ENCODE peak calls at places on chromosomes 7 and 10, in five cellular contexts. One of them, this sample, is unnamed. For H3K4me1, the result is how much of the 10 kb centered on the place peaks cover.

GRCh38 chr7:107025449-107026103 is 18.9 kb upstream of the PRKAR2B start:
- DNase-seq in colonic mucosa: no peak
- DNase-seq in CD8-positive, alpha-beta T cell: no peak
- DNase-seq in HCT116: no peak
- DNase-seq in transverse colon: no peak
- DNase-seq in this sample: peak

GRCh38 chr10:31630866-31631567 is 297.6 kb downstream of the ARHGAP12 start:
- DNase-seq in colonic mucosa: no peak
- DNase-seq in CD8-positive, alpha-beta T cell: no peak
- DNase-seq in HCT116: no peak
- DNase-seq in transverse colon: no peak
- DNase-seq in this sample: no peak

GRCh38 chr7:98423043-98423442 is 22.2 kb upstream of the BAIAP2L1 start:
- DNase-seq in colonic mucosa: no peak
- DNase-seq in CD8-positive, alpha-beta T cell: no peak
- DNase-seq in HCT116: peak
- DNase-seq in transverse colon: no peak
- DNase-seq in this sample: no peak

GRCh38 chr10:7417103-7417623 is 6.3 kb upstream of the SFMBT2 start:
- DNase-seq in colonic mucosa: no peak
- DNase-seq in CD8-positive, alpha-beta T cell: no peak
- DNase-seq in HCT116: peak
- DNase-seq in transverse colon: no peak
- DNase-seq in this sample: peak

GRCh38 chr10:22105270-22105669 is 101.7 kb upstream of the DNAJC1 start:
- DNase-seq in colonic mucosa: no peak
- DNase-seq in CD8-positive, alpha-beta T cell: no peak
- DNase-seq in HCT116: no peak
- DNase-seq in transverse colon: no peak
- DNase-seq in this sample: no peak

GRCh38 chr10:17276756-17277424 is 48.8 kb downstream of the VIM start:
- DNase-seq in colonic mucosa: no peak
- DNase-seq in CD8-positive, alpha-beta T cell: no peak
- DNase-seq in HCT116: no peak
- DNase-seq in transverse colon: no peak
- DNase-seq in this sample: no peak

GRCh38 chr7:108634535-108634934 is 64.9 kb downstream of the DNAJB9 start:
- DNase-seq in colonic mucosa: no peak
- DNase-seq in CD8-positive, alpha-beta T cell: no peak
- DNase-seq in HCT116: no peak
- DNase-seq in transverse colon: no peak
- DNase-seq in this sample: no peak

GRCh38 chr10:1540144-1540543 is 197.2 kb downstream of the ADARB2 start:
- DNase-seq in colonic mucosa: no peak
- DNase-seq in CD8-positive, alpha-beta T cell: no peak
- DNase-seq in HCT116: no peak
- DNase-seq in transverse colon: peak
- DNase-seq in this sample: no peak

GRCh38 chr7:7641129-7641663 is 644 bp downstream of the UMAD1 start:
- DNase-seq in colonic mucosa: peak
- DNase-seq in CD8-positive, alpha-beta T cell: peak
- DNase-seq in HCT116: peak
- DNase-seq in transverse colon: peak
- DNase-seq in this sample: no peak

GRCh38 chr10:777913-778479 is 88.5 kb upstream of the DIP2C start:
- DNase-seq in colonic mucosa: no peak
- DNase-seq in CD8-positive, alpha-beta T cell: no peak
- DNase-seq in HCT116: no peak
- DNase-seq in transverse colon: no peak
- DNase-seq in this sample: no peak

GRCh38 chr7:77458786-77459185 is 42.6 kb upstream of the GSAP start:
- DNase-seq in colonic mucosa: no peak
- DNase-seq in CD8-positive, alpha-beta T cell: no peak
- DNase-seq in HCT116: no peak
- DNase-seq in transverse colon: no peak
- DNase-seq in this sample: no peak
- H3K4me1 ChIP-seq in colonic mucosa: under half
- H3K4me1 ChIP-seq in CD8-positive, alpha-beta T cell: under half
- H3K4me1 ChIP-seq in HCT116: under half
- H3K4me1 ChIP-seq in transverse colon: under half
- H3K4me1 ChIP-seq in this sample: under half

DNA sequence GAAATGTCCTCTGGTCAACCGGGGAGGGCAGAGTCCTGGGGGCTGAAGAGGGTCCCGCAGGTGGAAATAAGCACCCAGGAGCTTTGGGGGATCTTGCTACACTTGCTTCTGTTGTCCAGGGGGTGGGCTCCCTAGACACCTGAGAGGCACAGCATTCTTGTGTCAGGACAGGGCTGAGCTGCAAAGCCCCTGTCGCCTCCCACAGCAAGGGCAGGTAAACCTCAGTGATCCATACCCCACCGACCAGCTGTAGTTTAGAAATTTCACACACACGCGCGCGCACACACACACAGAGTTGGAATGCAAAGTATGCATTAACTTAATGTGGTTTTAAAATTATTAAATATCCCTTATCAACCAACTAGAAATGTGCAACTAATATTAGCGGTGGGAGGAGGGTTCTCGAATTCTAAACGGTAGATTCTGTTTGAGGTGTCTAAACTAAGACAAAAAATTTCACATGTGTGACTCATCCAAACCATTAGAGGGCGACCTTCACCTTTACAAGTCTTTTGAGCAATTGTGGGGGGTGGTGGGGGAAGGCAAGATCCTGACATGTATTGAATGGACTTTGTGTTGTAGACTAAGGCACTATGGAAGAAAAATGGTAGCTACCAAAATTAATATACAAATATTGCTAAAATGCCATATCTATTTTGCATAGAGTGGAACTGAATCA is 34.3 kb upstream of the PTF1A start:
- DNase-seq in colonic mucosa: no peak
- DNase-seq in CD8-positive, alpha-beta T cell: no peak
- DNase-seq in HCT116: peak
- DNase-seq in transverse colon: no peak
- DNase-seq in this sample: peak
- TF ChIP-seq CTCF in colonic mucosa: no peak
- TF ChIP-seq CTCF in CD8-positive, alpha-beta T cell: no peak
- TF ChIP-seq CTCF in HCT116: no peak
- TF ChIP-seq CTCF in transverse colon: no peak
- TF ChIP-seq CTCF in this sample: no peak

GRCh38 chr10:35451103-35452016 is 115.1 kb downstream of the CCNY start:
- DNase-seq in colonic mucosa: no peak
- DNase-seq in CD8-positive, alpha-beta T cell: no peak
- DNase-seq in HCT116: no peak
- DNase-seq in transverse colon: no peak
- DNase-seq in this sample: peak
- H3K4me1 ChIP-seq in colonic mucosa: under half
- H3K4me1 ChIP-seq in CD8-positive, alpha-beta T cell: half or more
- H3K4me1 ChIP-seq in HCT116: under half
- H3K4me1 ChIP-seq in transverse colon: half or more
- H3K4me1 ChIP-seq in this sample: under half

GRCh38 chr10:131242007-131242406 is 69.5 kb downstream of the TCERG1L start:
- DNase-seq in colonic mucosa: no peak
- DNase-seq in CD8-positive, alpha-beta T cell: no peak
- DNase-seq in HCT116: peak
- DNase-seq in transverse colon: no peak
- DNase-seq in this sample: no peak
- TF ChIP-seq CTCF in colonic mucosa: no peak
- TF ChIP-seq CTCF in CD8-positive, alpha-beta T cell: no peak
- TF ChIP-seq CTCF in HCT116: no peak
- TF ChIP-seq CTCF in transverse colon: no peak
- TF ChIP-seq CTCF in this sample: no peak

GRCh38 chr10:110824660-110825059 is 47.1 kb upstream of the PDCD4 start:
- DNase-seq in colonic mucosa: peak
- DNase-seq in CD8-positive, alpha-beta T cell: no peak
- DNase-seq in HCT116: no peak
- DNase-seq in transverse colon: no peak
- DNase-seq in this sample: no peak
- H3K4me1 ChIP-seq in colonic mucosa: under half
- H3K4me1 ChIP-seq in CD8-positive, alpha-beta T cell: under half
- H3K4me1 ChIP-seq in HCT116: under half
- H3K4me1 ChIP-seq in transverse colon: half or more
- H3K4me1 ChIP-seq in this sample: half or more

DNA sequence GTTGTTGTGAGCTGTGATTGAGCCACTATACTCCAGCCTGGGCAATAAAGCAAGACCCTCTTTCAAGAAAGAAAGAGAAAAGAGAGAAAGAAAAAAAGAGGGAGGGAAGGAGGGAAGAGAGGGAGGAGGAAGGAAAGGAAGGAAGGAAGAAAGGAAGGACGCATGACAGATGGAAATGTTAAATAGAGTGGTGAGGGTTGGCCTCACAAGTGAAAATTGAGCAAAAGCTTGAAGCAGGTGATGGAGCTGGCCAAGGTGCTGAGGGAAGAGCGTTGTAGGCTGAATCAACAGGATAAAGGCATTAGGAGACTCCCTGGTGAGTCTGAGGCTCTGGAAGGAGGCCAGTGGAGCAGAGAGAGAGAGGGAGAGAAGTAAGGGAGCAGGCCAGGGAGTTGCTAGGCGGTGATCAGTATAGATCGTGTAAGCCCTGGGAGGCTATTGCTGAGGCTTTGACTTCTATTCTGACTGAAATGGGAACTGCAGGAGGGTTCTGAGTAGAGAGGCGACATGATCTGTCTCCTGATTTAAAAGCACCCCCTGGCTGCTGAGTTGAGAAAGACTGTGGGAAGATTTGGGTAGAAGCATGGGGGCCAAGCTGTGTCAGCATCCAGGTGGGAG is 26.5 kb upstream of the TMEM248 start:
- DNase-seq in colonic mucosa: no peak
- DNase-seq in CD8-positive, alpha-beta T cell: no peak
- DNase-seq in HCT116: no peak
- DNase-seq in transverse colon: no peak
- DNase-seq in this sample: peak
- TF ChIP-seq CTCF in colonic mucosa: no peak
- TF ChIP-seq CTCF in CD8-positive, alpha-beta T cell: no peak
- TF ChIP-seq CTCF in HCT116: peak
- TF ChIP-seq CTCF in transverse colon: no peak
- TF ChIP-seq CTCF in this sample: no peak

DNA sequence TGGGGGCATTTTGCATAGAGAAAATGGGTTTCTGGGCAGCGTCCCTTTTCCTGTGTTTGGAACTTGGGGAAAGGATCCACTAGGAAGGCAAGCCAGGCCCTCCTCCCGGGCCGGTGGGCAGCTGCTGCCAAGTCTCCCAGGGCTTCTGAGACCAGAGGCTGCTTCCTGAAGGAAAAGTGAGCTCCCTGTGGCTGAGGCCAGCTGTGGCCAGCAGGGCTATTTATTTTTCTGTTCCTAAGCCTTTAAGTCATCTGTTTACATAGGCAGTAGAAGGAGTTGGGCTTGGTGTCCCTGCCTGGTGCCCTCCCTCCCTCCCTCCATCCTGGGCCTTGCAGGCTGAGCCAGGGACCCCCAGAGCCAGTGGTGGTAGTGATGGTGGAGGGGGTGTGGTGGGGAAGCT is 70.5 kb upstream of the COL13A1 start:
- DNase-seq in colonic mucosa: peak
- DNase-seq in CD8-positive, alpha-beta T cell: no peak
- DNase-seq in HCT116: no peak
- DNase-seq in transverse colon: no peak
- DNase-seq in this sample: peak
- H3K4me1 ChIP-seq in colonic mucosa: under half
- H3K4me1 ChIP-seq in CD8-positive, alpha-beta T cell: under half
- H3K4me1 ChIP-seq in HCT116: under half
- H3K4me1 ChIP-seq in transverse colon: under half
- H3K4me1 ChIP-seq in this sample: under half

DNA sequence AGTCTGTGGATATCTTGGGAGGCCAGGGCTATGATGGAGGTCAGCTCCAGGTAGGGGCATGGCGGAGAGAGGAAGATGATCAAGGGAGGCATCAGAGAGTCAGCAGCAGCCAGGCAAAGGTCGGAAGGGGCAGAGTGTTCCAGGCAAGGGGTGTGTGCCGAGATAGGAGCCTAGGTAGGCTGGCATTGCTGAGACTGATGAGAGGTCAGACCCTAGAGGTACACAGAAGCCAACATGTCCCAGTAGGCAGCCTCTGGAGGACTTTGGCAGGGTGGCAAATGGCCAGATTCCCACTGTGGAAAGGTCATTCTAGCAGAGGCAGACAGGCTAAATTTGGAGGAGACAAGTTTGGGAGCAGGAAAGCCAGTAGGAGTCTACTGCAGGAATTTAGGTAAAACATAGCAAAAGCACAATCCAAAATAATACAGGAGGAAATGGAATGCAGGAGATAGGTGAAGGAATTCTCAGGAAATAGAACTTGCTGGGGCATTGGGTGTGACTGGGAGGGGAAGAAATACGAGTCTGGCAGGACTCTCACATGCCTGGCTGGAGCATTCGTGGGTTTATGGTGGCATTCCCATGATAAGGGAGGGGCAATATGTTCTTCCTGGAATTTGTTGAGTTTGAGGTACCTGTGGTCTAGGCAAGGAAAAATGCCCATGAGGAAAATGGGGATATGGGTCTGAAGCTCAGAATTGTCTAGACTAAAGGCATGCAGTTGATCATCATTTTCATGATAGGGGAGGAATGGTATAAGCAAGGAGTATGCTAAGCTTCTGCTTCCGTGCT is 25.7 kb downstream of the TMEM176A start:
- DNase-seq in colonic mucosa: peak
- DNase-seq in CD8-positive, alpha-beta T cell: no peak
- DNase-seq in HCT116: no peak
- DNase-seq in transverse colon: peak
- DNase-seq in this sample: no peak
- TF ChIP-seq CTCF in colonic mucosa: no peak
- TF ChIP-seq CTCF in CD8-positive, alpha-beta T cell: no peak
- TF ChIP-seq CTCF in HCT116: no peak
- TF ChIP-seq CTCF in transverse colon: no peak
- TF ChIP-seq CTCF in this sample: no peak

GRCh38 chr7:102111063-102111757 is 175.5 kb upstream of the SH2B2 start:
- DNase-seq in colonic mucosa: no peak
- DNase-seq in CD8-positive, alpha-beta T cell: no peak
- DNase-seq in HCT116: no peak
- DNase-seq in transverse colon: no peak
- DNase-seq in this sample: no peak
- H3K4me1 ChIP-seq in colonic mucosa: under half
- H3K4me1 ChIP-seq in CD8-positive, alpha-beta T cell: under half
- H3K4me1 ChIP-seq in HCT116: under half
- H3K4me1 ChIP-seq in transverse colon: under half
- H3K4me1 ChIP-seq in this sample: under half